ENCODE peak calls at places on chromosomes 1 and 21, in ten cellular contexts. E is fibroblast of lung; R is upper lobe of right lung; L is CD8-positive, alpha-beta T cell; P is mammary epithelial cell; T is neural progenitor cell; U is psoas muscle; X is right cardiac atrium; K is sigmoid colon; W is GM23338. O is an unnamed sample.
A peak's percentile ranks its signal among the peaks of the same experiment; 100 is the strongest.

GRCh38 chr1:185935360-185935759 is 201.2 kb downstream of the HMCN1 start:
- DNase-seq in U (no peak), W (no peak), T (no peak), R (no peak), X (no peak), L (no peak), K (no peak), P (no peak), E (no peak), O (no peak)

GRCh38 chr1:38915352-38915948 is 26.2 kb downstream of the RHBDL2 start:
- DNase-seq in L (no peak), W (no peak), X (no peak), T (no peak), E (peak; percentile 7), U (no peak), K (no peak), R (no peak), P (no peak), O (no peak)

GRCh38 chr1:207908112-207908734 is 2.7 kb downstream of the CD34 start:
- DNase-seq in R (no peak), P (no peak), T (peak; percentile 25), E (no peak), W (no peak), K (peak; percentile 82), X (peak; percentile 90), L (no peak), U (peak; percentile 48), O (no peak)

GRCh38 chr1:227797144-227797543 is 18.3 kb upstream of the PRSS38 start:
- DNase-seq in T (no peak), R (no peak), K (no peak), X (no peak), L (no peak), E (no peak), P (no peak), W (no peak), U (no peak), O (no peak)

GRCh38 chr21:35032474-35033263 is 16.4 kb downstream of the RUNX1 start:
- DNase-seq in E (no peak), U (no peak), X (no peak), R (no peak), W (no peak), L (no peak), P (no peak), K (no peak), T (no peak), O (no peak)

GRCh38 chr1:39238476-39238875 is 34.0 kb downstream of the MACF1 start:
- DNase-seq in T (no peak), K (no peak), W (no peak), E (peak; percentile 88), L (no peak), U (no peak), P (peak; percentile 50), R (no peak), X (peak; percentile 62), O (no peak)

GRCh38 chr1:173527151-173527826 is 50.2 kb downstream of the PRDX6 start:
- DNase-seq in X (peak; percentile 70), E (no peak), L (no peak), T (no peak), K (no peak), W (no peak), R (no peak), P (peak; percentile 70), U (peak; percentile 29), O (no peak)

GRCh38 chr21:43777953-43778352 is 1.8 kb upstream of the CSTB start:
- DNase-seq in E (no peak), P (no peak), T (no peak), L (no peak), W (no peak), K (no peak), R (no peak), U (no peak), X (peak; percentile 41), O (no peak)

GRCh38 chr1:234588402-234588801 is 21.6 kb downstream of the IRF2BP2 start:
- DNase-seq in T (no peak), L (no peak), K (no peak), E (no peak), R (no peak), W (no peak), U (no peak), X (no peak), P (no peak), O (no peak)

GRCh38 chr1:234589064-234589765 is 20.8 kb downstream of the IRF2BP2 start:
- DNase-seq in T (no peak), U (peak; percentile 43), L (no peak), P (peak; percentile 95), W (no peak), R (no peak), K (no peak), E (peak; percentile 73), X (no peak), O (no peak)

GRCh38 chr1:234592240-234592639 is 17.7 kb downstream of the IRF2BP2 start:
- DNase-seq in T (no peak), K (no peak), E (no peak), X (no peak), W (no peak), L (no peak), R (no peak), U (no peak), P (no peak), O (no peak)

GRCh38 chr1:234591131-234591530 is 18.8 kb downstream of the IRF2BP2 start:
- DNase-seq in E (no peak), L (no peak), P (no peak), W (no peak), U (no peak), T (no peak), X (no peak), R (no peak), K (no peak), O (no peak)

DNA sequence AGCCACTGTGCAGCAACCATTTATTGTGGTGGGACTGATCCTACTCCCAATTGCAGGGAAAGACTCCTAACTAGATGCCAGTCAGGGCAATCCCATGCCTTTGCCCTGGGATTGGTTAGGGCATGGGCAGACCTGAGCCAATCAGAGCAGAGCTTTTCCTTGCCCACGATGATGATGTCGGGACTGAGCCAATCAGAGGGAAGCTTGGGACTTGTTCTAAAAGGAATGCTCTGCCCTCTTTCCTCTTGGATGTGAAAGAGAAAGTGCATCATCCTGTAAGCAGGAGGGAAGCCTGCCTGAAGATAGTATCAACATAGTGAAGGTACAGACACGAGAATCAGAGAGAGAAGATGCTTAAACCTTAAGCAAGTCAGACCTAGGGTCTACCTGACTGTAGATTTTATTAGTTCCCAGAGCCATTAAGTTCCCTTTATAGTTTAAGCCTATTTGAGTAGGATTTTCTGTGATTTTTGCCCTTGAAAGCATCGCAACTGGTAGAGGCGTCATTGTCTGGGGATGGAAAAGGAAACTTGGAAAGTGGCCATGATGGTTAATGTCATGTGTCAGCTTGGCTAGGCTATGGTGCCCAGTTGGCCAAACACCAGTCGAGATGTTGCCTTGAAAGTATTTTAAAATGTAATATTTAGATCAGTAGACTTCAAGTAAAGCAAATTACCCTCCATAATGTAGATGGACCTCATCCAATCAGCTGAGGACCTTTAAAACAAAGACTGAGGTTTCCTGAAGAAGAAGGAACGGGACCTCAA is 19.9 kb downstream of the IRF2BP2 start:
- DNase-seq in R (no peak), X (no peak), T (no peak), P (peak; percentile 78), L (no peak), E (peak; percentile 40), K (no peak), U (no peak), W (no peak), O (no peak)
- H3K4me1 ChIP-seq in R (peaks cover 6% of the 10 kb centered on the region), X (peaks cover 11% of the 10 kb centered on the region), T (no peaks in the 10 kb centered on the region), P (peaks cover 22% of the 10 kb centered on the region), L (no peaks in the 10 kb centered on the region), E (peaks cover 3% of the 10 kb centered on the region), K (peaks cover 21% of the 10 kb centered on the region), U (peaks cover 21% of the 10 kb centered on the region), W (no peaks in the 10 kb centered on the region), O (no peaks in the 10 kb centered on the region)

GRCh38 chr1:66933887-66934700 is 9.3 kb downstream of the MIER1 start:
- DNase-seq in U (no peak), E (no peak), K (no peak), R (no peak), T (no peak), L (no peak), P (peak; percentile 72), W (no peak), X (no peak), O (no peak)
- H3K4me1 ChIP-seq in U (peaks cover 71% of the 10 kb centered on the region), E (peaks cover 9% of the 10 kb centered on the region), K (peaks cover 44% of the 10 kb centered on the region), R (peaks cover 46% of the 10 kb centered on the region), T (peaks cover 22% of the 10 kb centered on the region), L (peaks cover 61% of the 10 kb centered on the region), P (peaks cover 20% of the 10 kb centered on the region), W (peaks cover 31% of the 10 kb centered on the region), X (peaks cover 5% of the 10 kb centered on the region), O (peaks cover 86% of the 10 kb centered on the region)

GRCh38 chr1:202278751-202279150 is 63.0 kb downstream of the UBE2T start:
- DNase-seq in W (no peak), P (no peak), E (no peak), K (no peak), T (no peak), U (no peak), R (no peak), X (no peak), L (no peak), O (peak; percentile 46)

GRCh38 chr1:202281316-202282016 is 60.3 kb downstream of the UBE2T start:
- DNase-seq in R (no peak), X (no peak), E (peak; percentile 91), L (no peak), K (no peak), T (no peak), W (peak; percentile 15), U (no peak), P (no peak), O (peak; percentile 56)

GRCh38 chr1:202282017-202282335 is 59.8 kb downstream of the UBE2T start:
- DNase-seq in W (no peak), U (no peak), X (no peak), K (no peak), E (no peak), L (no peak), T (no peak), R (no peak), P (no peak), O (peak; percentile 56)

GRCh38 chr1:202280595-202280994 is 61.1 kb downstream of the UBE2T start:
- DNase-seq in E (no peak), K (no peak), U (no peak), R (no peak), X (no peak), W (peak; percentile 17), P (no peak), L (no peak), T (no peak), O (peak; percentile 39)

GRCh38 chr1:202279806-202280205 is 61.9 kb downstream of the UBE2T start:
- DNase-seq in R (no peak), E (peak; percentile 52), K (no peak), W (no peak), P (no peak), X (no peak), L (no peak), U (no peak), T (no peak), O (no peak)
- H3K4me1 ChIP-seq in R (peaks cover 20% of the 10 kb centered on the region), E (peaks cover 35% of the 10 kb centered on the region), K (no peaks in the 10 kb centered on the region), W (peaks cover 14% of the 10 kb centered on the region), P (peaks cover 46% of the 10 kb centered on the region), X (no peaks in the 10 kb centered on the region), L (peaks cover 15% of the 10 kb centered on the region), U (no peaks in the 10 kb centered on the region), T (no peaks in the 10 kb centered on the region), O (peaks cover 17% of the 10 kb centered on the region)

GRCh38 chr1:201136696-201137392 is 9.9 kb upstream of the ASCL5 start:
- DNase-seq in U (no peak), L (no peak), X (peak; percentile 20), W (no peak), R (no peak), T (no peak), K (no peak), E (no peak), P (no peak), O (peak; percentile 56)

GRCh38 chr1:201139306-201139705 is 12.3 kb upstream of the ASCL5 start:
- DNase-seq in W (no peak), R (peak; percentile 46), T (no peak), L (no peak), X (peak; percentile 9), K (no peak), U (no peak), E (no peak), P (no peak), O (no peak)

GRCh38 chr1:201138311-201138840 is 11.4 kb upstream of the ASCL5 start:
- DNase-seq in R (peak; percentile 16), T (no peak), U (no peak), E (peak; percentile 11), K (no peak), X (peak; percentile 59), L (no peak), P (no peak), W (no peak), O (peak; percentile 39)

GRCh38 chr1:201139756-201140155 is 12.8 kb upstream of the ASCL5 start:
- DNase-seq in U (no peak), R (no peak), T (no peak), X (peak; percentile 40), L (no peak), K (no peak), W (no peak), P (no peak), E (no peak), O (no peak)

GRCh38 chr1:201137579-201138310 is 10.8 kb upstream of the ASCL5 start:
- DNase-seq in R (no peak), T (no peak), E (peak; percentile 94), W (no peak), X (peak; percentile 95), L (no peak), K (peak; percentile 90), U (peak; percentile 72), P (peak; percentile 68), O (peak; percentile 54)
- H3K4me1 ChIP-seq in R (no peaks in the 10 kb centered on the region), T (peaks cover 5% of the 10 kb centered on the region), E (peaks cover 13% of the 10 kb centered on the region), W (no peaks in the 10 kb centered on the region), X (peaks cover 2% of the 10 kb centered on the region), L (no peaks in the 10 kb centered on the region), K (peaks cover 25% of the 10 kb centered on the region), U (no peaks in the 10 kb centered on the region), P (no peaks in the 10 kb centered on the region), O (no peaks in the 10 kb centered on the region)

O was measured in spleen.